ENCODE peak calls at places on chromosomes 5 and 9, in eight cellular contexts. One of them, this sample, is unnamed. For H3K36me3, the result is how much of the 10 kb centered on the place peaks cover.

GRCh38 chr9:136014928-136015633 is 53.9 kb upstream of the UBAC1 start:
- DNase-seq in psoas muscle: peak
- DNase-seq in cardiac muscle cell: no peak
- DNase-seq in heart left ventricle: no peak
- DNase-seq in Peyer's patch: peak
- DNase-seq in uterus: no peak
- DNase-seq in OCI-LY7: no peak
- DNase-seq in aorta: peak
- DNase-seq in this sample: no peak

GRCh38 chr5:121019734-121020133 is 555.6 kb downstream of the PRR16 start:
- DNase-seq in psoas muscle: no peak
- DNase-seq in cardiac muscle cell: no peak
- DNase-seq in heart left ventricle: no peak
- DNase-seq in Peyer's patch: no peak
- DNase-seq in uterus: no peak
- DNase-seq in OCI-LY7: no peak
- DNase-seq in aorta: no peak
- DNase-seq in this sample: no peak

GRCh38 chr9:93670208-93671029 is 94.0 kb downstream of the PHF2 start:
- DNase-seq in psoas muscle: peak
- DNase-seq in cardiac muscle cell: peak
- DNase-seq in heart left ventricle: peak
- DNase-seq in Peyer's patch: peak
- DNase-seq in uterus: peak
- DNase-seq in OCI-LY7: no peak
- DNase-seq in aorta: peak
- DNase-seq in this sample: peak

GRCh38 chr9:125889524-125890473 is 142.6 kb downstream of the PBX3 start:
- DNase-seq in psoas muscle: peak
- DNase-seq in cardiac muscle cell: peak
- DNase-seq in heart left ventricle: peak
- DNase-seq in Peyer's patch: peak
- DNase-seq in uterus: peak
- DNase-seq in OCI-LY7: no peak
- DNase-seq in aorta: no peak
- DNase-seq in this sample: peak

GRCh38 chr9:117678882-117679281 is 25.3 kb upstream of the TLR4 start:
- DNase-seq in psoas muscle: no peak
- DNase-seq in cardiac muscle cell: no peak
- DNase-seq in heart left ventricle: no peak
- DNase-seq in Peyer's patch: no peak
- DNase-seq in uterus: no peak
- DNase-seq in OCI-LY7: no peak
- DNase-seq in aorta: no peak
- DNase-seq in this sample: no peak

GRCh38 chr5:56588636-56589485 is 226.5 kb upstream of the MAP3K1 start:
- DNase-seq in psoas muscle: peak
- DNase-seq in cardiac muscle cell: no peak
- DNase-seq in heart left ventricle: peak
- DNase-seq in Peyer's patch: no peak
- DNase-seq in uterus: peak
- DNase-seq in OCI-LY7: peak
- DNase-seq in aorta: peak
- DNase-seq in this sample: peak

GRCh38 chr9:16575878-16576245 is 294.6 kb downstream of the BNC2 start:
- DNase-seq in psoas muscle: no peak
- DNase-seq in cardiac muscle cell: no peak
- DNase-seq in heart left ventricle: no peak
- DNase-seq in Peyer's patch: no peak
- DNase-seq in uterus: no peak
- DNase-seq in OCI-LY7: no peak
- DNase-seq in aorta: no peak
- DNase-seq in this sample: no peak

GRCh38 chr5:111962906-111963305 is 205.9 kb upstream of the NREP start:
- DNase-seq in psoas muscle: no peak
- DNase-seq in cardiac muscle cell: no peak
- DNase-seq in heart left ventricle: no peak
- DNase-seq in Peyer's patch: no peak
- DNase-seq in uterus: no peak
- DNase-seq in OCI-LY7: no peak
- DNase-seq in aorta: no peak
- DNase-seq in this sample: no peak

GRCh38 chr9:88993871-88994819 is 2.9 kb downstream of the S1PR3 start:
- DNase-seq in psoas muscle: no peak
- DNase-seq in cardiac muscle cell: no peak
- DNase-seq in heart left ventricle: no peak
- DNase-seq in Peyer's patch: no peak
- DNase-seq in uterus: peak
- DNase-seq in OCI-LY7: no peak
- DNase-seq in aorta: no peak
- DNase-seq in this sample: no peak

GRCh38 chr9:74414325-74414724 is 82.8 kb upstream of the RORB start:
- DNase-seq in psoas muscle: no peak
- DNase-seq in cardiac muscle cell: no peak
- DNase-seq in heart left ventricle: no peak
- DNase-seq in Peyer's patch: no peak
- DNase-seq in uterus: no peak
- DNase-seq in OCI-LY7: no peak
- DNase-seq in aorta: no peak
- DNase-seq in this sample: no peak
- H3K36me3 ChIP-seq in psoas muscle: under half
- H3K36me3 ChIP-seq in cardiac muscle cell: under half
- H3K36me3 ChIP-seq in heart left ventricle: under half
- H3K36me3 ChIP-seq in Peyer's patch: under half
- H3K36me3 ChIP-seq in uterus: under half
- H3K36me3 ChIP-seq in OCI-LY7: under half
- H3K36me3 ChIP-seq in aorta: under half
- H3K36me3 ChIP-seq in this sample: under half

GRCh38 chr9:14300588-14300987 is 13.4 kb downstream of the NFIB start:
- DNase-seq in psoas muscle: no peak
- DNase-seq in cardiac muscle cell: no peak
- DNase-seq in heart left ventricle: no peak
- DNase-seq in Peyer's patch: no peak
- DNase-seq in uterus: no peak
- DNase-seq in OCI-LY7: no peak
- DNase-seq in aorta: no peak
- DNase-seq in this sample: no peak
- H3K36me3 ChIP-seq in psoas muscle: under half
- H3K36me3 ChIP-seq in cardiac muscle cell: under half
- H3K36me3 ChIP-seq in heart left ventricle: under half
- H3K36me3 ChIP-seq in Peyer's patch: under half
- H3K36me3 ChIP-seq in uterus: under half
- H3K36me3 ChIP-seq in OCI-LY7: under half
- H3K36me3 ChIP-seq in aorta: under half
- H3K36me3 ChIP-seq in this sample: under half

GRCh38 chr5:34806532-34806931 is 32.4 kb upstream of the TTC23L start:
- DNase-seq in psoas muscle: no peak
- DNase-seq in cardiac muscle cell: no peak
- DNase-seq in heart left ventricle: no peak
- DNase-seq in Peyer's patch: no peak
- DNase-seq in uterus: no peak
- DNase-seq in OCI-LY7: no peak
- DNase-seq in aorta: no peak
- DNase-seq in this sample: no peak
- H3K36me3 ChIP-seq in psoas muscle: under half
- H3K36me3 ChIP-seq in cardiac muscle cell: under half
- H3K36me3 ChIP-seq in heart left ventricle: under half
- H3K36me3 ChIP-seq in Peyer's patch: under half
- H3K36me3 ChIP-seq in uterus: under half
- H3K36me3 ChIP-seq in OCI-LY7: under half
- H3K36me3 ChIP-seq in aorta: under half
- H3K36me3 ChIP-seq in this sample: under half

DNA sequence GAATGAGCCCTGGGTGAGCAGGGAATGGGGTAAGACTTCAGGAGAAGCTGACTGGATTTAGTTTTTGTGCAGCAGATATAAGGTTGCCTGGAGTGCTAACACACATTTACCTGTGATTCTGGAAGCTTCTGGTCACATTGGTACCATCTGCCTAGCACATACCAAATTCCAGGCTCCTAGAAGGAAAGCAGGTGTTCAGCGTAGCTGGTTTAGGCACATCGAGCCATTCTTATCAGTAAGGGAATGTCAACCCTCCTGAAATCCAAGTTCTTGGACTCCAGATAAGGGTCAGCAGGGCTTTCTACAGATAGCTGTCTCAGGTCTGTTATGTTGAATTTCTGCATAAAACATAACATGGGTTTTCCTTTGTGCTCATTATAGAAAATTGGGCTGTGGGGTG is 10.3 kb downstream of the TCERG1 start:
- DNase-seq in psoas muscle: no peak
- DNase-seq in cardiac muscle cell: no peak
- DNase-seq in heart left ventricle: no peak
- DNase-seq in Peyer's patch: no peak
- DNase-seq in uterus: no peak
- DNase-seq in OCI-LY7: no peak
- DNase-seq in aorta: no peak
- DNase-seq in this sample: no peak
- H3K36me3 ChIP-seq in psoas muscle: half or more
- H3K36me3 ChIP-seq in cardiac muscle cell: half or more
- H3K36me3 ChIP-seq in heart left ventricle: under half
- H3K36me3 ChIP-seq in Peyer's patch: half or more
- H3K36me3 ChIP-seq in uterus: under half
- H3K36me3 ChIP-seq in OCI-LY7: half or more
- H3K36me3 ChIP-seq in aorta: under half
- H3K36me3 ChIP-seq in this sample: under half

GRCh38 chr9:132596200-132596599 is 13.8 kb downstream of the BARHL1 start:
- DNase-seq in psoas muscle: no peak
- DNase-seq in cardiac muscle cell: no peak
- DNase-seq in heart left ventricle: no peak
- DNase-seq in Peyer's patch: no peak
- DNase-seq in uterus: no peak
- DNase-seq in OCI-LY7: no peak
- DNase-seq in aorta: no peak
- DNase-seq in this sample: no peak

GRCh38 chr9:132602207-132602606 is 19.8 kb downstream of the BARHL1 start:
- DNase-seq in psoas muscle: no peak
- DNase-seq in cardiac muscle cell: no peak
- DNase-seq in heart left ventricle: no peak
- DNase-seq in Peyer's patch: no peak
- DNase-seq in uterus: no peak
- DNase-seq in OCI-LY7: no peak
- DNase-seq in aorta: no peak
- DNase-seq in this sample: no peak

GRCh38 chr9:132605387-132605786 is 23.0 kb downstream of the BARHL1 start:
- DNase-seq in psoas muscle: no peak
- DNase-seq in cardiac muscle cell: no peak
- DNase-seq in heart left ventricle: no peak
- DNase-seq in Peyer's patch: no peak
- DNase-seq in uterus: no peak
- DNase-seq in OCI-LY7: no peak
- DNase-seq in aorta: no peak
- DNase-seq in this sample: no peak

GRCh38 chr9:132597073-132597775 is 14.8 kb downstream of the BARHL1 start:
- DNase-seq in psoas muscle: peak
- DNase-seq in cardiac muscle cell: no peak
- DNase-seq in heart left ventricle: peak
- DNase-seq in Peyer's patch: no peak
- DNase-seq in uterus: no peak
- DNase-seq in OCI-LY7: no peak
- DNase-seq in aorta: peak
- DNase-seq in this sample: no peak

DNA sequence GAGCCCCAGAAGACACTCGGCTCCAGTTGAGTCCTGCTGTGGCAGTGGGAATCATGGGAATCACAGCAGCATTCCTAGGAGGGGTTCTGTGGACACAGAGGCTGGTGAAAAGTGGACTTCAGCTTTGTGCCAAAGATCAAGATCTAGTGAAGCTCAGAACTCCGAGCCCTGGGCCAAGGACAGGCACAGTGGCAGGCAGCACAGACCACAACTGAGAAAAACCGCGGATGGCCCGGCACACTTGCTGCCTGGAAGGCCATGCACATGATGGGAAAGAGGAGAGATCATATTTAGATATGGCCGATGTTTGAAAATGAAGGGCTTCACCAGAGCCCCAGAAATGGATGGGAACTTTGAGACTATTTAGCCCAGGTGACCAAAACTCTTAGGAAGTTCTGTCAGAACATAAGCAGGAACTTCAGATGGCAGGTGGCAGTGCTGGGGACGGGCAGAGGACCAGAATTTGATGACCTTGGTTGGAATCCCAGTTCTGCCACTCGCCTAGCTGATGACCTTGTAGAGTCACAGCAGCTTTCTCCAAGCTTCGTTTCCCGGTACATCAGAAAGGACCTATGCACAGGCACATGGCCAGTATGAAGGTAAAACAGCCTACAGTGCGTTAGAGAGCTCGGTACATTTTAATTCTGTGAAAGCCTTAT is 18.0 kb downstream of the BARHL1 start:
- DNase-seq in psoas muscle: no peak
- DNase-seq in cardiac muscle cell: no peak
- DNase-seq in heart left ventricle: no peak
- DNase-seq in Peyer's patch: no peak
- DNase-seq in uterus: no peak
- DNase-seq in OCI-LY7: no peak
- DNase-seq in aorta: no peak
- DNase-seq in this sample: no peak
- H3K36me3 ChIP-seq in psoas muscle: half or more
- H3K36me3 ChIP-seq in cardiac muscle cell: under half
- H3K36me3 ChIP-seq in heart left ventricle: under half
- H3K36me3 ChIP-seq in Peyer's patch: under half
- H3K36me3 ChIP-seq in uterus: under half
- H3K36me3 ChIP-seq in OCI-LY7: half or more
- H3K36me3 ChIP-seq in aorta: under half
- H3K36me3 ChIP-seq in this sample: under half

GRCh38 chr9:31847963-31848362 is 536.5 kb upstream of the ACO1 start:
- DNase-seq in psoas muscle: no peak
- DNase-seq in cardiac muscle cell: no peak
- DNase-seq in heart left ventricle: no peak
- DNase-seq in Peyer's patch: no peak
- DNase-seq in uterus: no peak
- DNase-seq in OCI-LY7: no peak
- DNase-seq in aorta: no peak
- DNase-seq in this sample: no peak
- H3K36me3 ChIP-seq in psoas muscle: under half
- H3K36me3 ChIP-seq in cardiac muscle cell: under half
- H3K36me3 ChIP-seq in heart left ventricle: under half
- H3K36me3 ChIP-seq in Peyer's patch: under half
- H3K36me3 ChIP-seq in uterus: under half
- H3K36me3 ChIP-seq in OCI-LY7: under half
- H3K36me3 ChIP-seq in aorta: under half
- H3K36me3 ChIP-seq in this sample: under half

GRCh38 chr5:71632168-71632567 is 45.0 kb downstream of the MCCC2 start:
- DNase-seq in psoas muscle: no peak
- DNase-seq in cardiac muscle cell: no peak
- DNase-seq in heart left ventricle: no peak
- DNase-seq in Peyer's patch: no peak
- DNase-seq in uterus: no peak
- DNase-seq in OCI-LY7: no peak
- DNase-seq in aorta: no peak
- DNase-seq in this sample: no peak

GRCh38 chr5:71640408-71640807 is 53.3 kb downstream of the MCCC2 start:
- DNase-seq in psoas muscle: no peak
- DNase-seq in cardiac muscle cell: no peak
- DNase-seq in heart left ventricle: no peak
- DNase-seq in Peyer's patch: no peak
- DNase-seq in uterus: no peak
- DNase-seq in OCI-LY7: no peak
- DNase-seq in aorta: no peak
- DNase-seq in this sample: no peak

GRCh38 chr5:71633255-71634155 is 46.4 kb downstream of the MCCC2 start:
- DNase-seq in psoas muscle: no peak
- DNase-seq in cardiac muscle cell: no peak
- DNase-seq in heart left ventricle: no peak
- DNase-seq in Peyer's patch: no peak
- DNase-seq in uterus: no peak
- DNase-seq in OCI-LY7: no peak
- DNase-seq in aorta: no peak
- DNase-seq in this sample: no peak

GRCh38 chr5:71637133-71637532 is 50.0 kb downstream of the MCCC2 start:
- DNase-seq in psoas muscle: no peak
- DNase-seq in cardiac muscle cell: no peak
- DNase-seq in heart left ventricle: no peak
- DNase-seq in Peyer's patch: no peak
- DNase-seq in uterus: no peak
- DNase-seq in OCI-LY7: no peak
- DNase-seq in aorta: no peak
- DNase-seq in this sample: no peak
- H3K36me3 ChIP-seq in psoas muscle: half or more
- H3K36me3 ChIP-seq in cardiac muscle cell: under half
- H3K36me3 ChIP-seq in heart left ventricle: under half
- H3K36me3 ChIP-seq in Peyer's patch: half or more
- H3K36me3 ChIP-seq in uterus: under half
- H3K36me3 ChIP-seq in OCI-LY7: half or more
- H3K36me3 ChIP-seq in aorta: under half
- H3K36me3 ChIP-seq in this sample: under half